ENCODE peak calls at places on chromosome 20, in ten cellular contexts. A, G, O, P, Q, C, W, D, L and Y are unnamed samples.
A peak's percentile ranks its signal among the peaks of the same experiment; 100 is the strongest.

GRCh38 chr20:47675190-47676142 is 109.8 kb downstream of the SULF2 start:
- DNase-seq in O (no peak), W (no peak), A (no peak), Q (no peak), L (no peak), G (no peak), C (no peak), P (no peak), D (no peak), Y (no peak)

GRCh38 chr20:62911701-62912280 is 14.5 kb downstream of the DIDO1 start:
- DNase-seq in O (no peak), W (no peak), D (no peak), A (no peak), C (no peak), L (no peak), Q (no peak), G (no peak), P (no peak), Y (no peak)

GRCh38 chr20:428658-429200 is 20.6 kb downstream of the RBCK1 start:
- DNase-seq in A (no peak), O (no peak), Q (no peak), P (no peak), D (no peak), C (no peak), G (no peak), W (no peak), L (no peak), Y (no peak)

GRCh38 chr20:32458061-32458836 is 100.1 kb downstream of the ASXL1 start:
- DNase-seq in O (peak; percentile 27), A (no peak), W (no peak), C (no peak), P (no peak), L (no peak), Q (peak; percentile 55), G (no peak), D (no peak), Y (no peak)

GRCh38 chr20:9269280-9269971 is 200.5 kb downstream of the PLCB4 start:
- DNase-seq in C (no peak), O (no peak), L (no peak), P (peak; percentile 71), D (no peak), W (peak; percentile 49), G (no peak), A (peak; percentile 60), Q (no peak), Y (no peak)

GRCh38 chr20:21338291-21338690 is 35.2 kb downstream of the XRN2 start:
- DNase-seq in W (no peak), L (no peak), O (no peak), D (no peak), A (no peak), C (no peak), G (no peak), P (no peak), Q (no peak), Y (no peak)

GRCh38 chr20:460707-461106 is 1.6 kb downstream of the TBC1D20 start:
- DNase-seq in Q (no peak), W (peak; percentile 55), A (peak; percentile 60), O (no peak), P (no peak), G (peak; percentile 35), L (peak; percentile 54), C (no peak), D (no peak), Y (no peak)

GRCh38 chr20:20711413-20711812 is 1.0 kb downstream of the RALGAPA2 start:
- DNase-seq in D (no peak), A (peak; percentile 3), P (no peak), Q (no peak), O (no peak), L (no peak), W (no peak), C (no peak), G (no peak), Y (no peak)

GRCh38 chr20:17933711-17934110 is 34.9 kb downstream of the SNX5 start:
- DNase-seq in Q (no peak), C (no peak), G (no peak), D (no peak), A (no peak), P (no peak), W (no peak), L (no peak), O (no peak), Y (no peak)

GRCh38 chr20:43765933-43766332 is 39.1 kb upstream of the GTSF1L start:
- DNase-seq in O (no peak), A (no peak), D (no peak), L (no peak), G (no peak), C (no peak), P (no peak), Q (no peak), W (no peak), Y (no peak)

GRCh38 chr20:14049111-14049510 is 53.8 kb downstream of the MACROD2 start:
- DNase-seq in A (no peak), C (no peak), D (no peak), G (no peak), W (no peak), Q (no peak), L (no peak), P (no peak), O (no peak), Y (no peak)

GRCh38 chr20:2752631-2753455 is 47.6 kb downstream of the CPXM1 start:
- DNase-seq in A (peak; percentile 70), P (peak; percentile 30), O (peak; percentile 71), G (peak; percentile 44), C (peak; percentile 62), D (peak; percentile 40), Q (peak; percentile 74), L (peak; percentile 81), W (peak; percentile 47), Y (peak; percentile 53)

GRCh38 chr20:54668271-54669053 is 193.1 kb downstream of the DOK5 start:
- DNase-seq in P (peak; percentile 5), L (peak; percentile 18), A (peak; percentile 45), O (peak; percentile 46), Q (peak; percentile 60), W (peak; percentile 28), G (peak; percentile 45), D (no peak), C (peak; percentile 49), Y (peak; percentile 25)

GRCh38 chr20:37335642-37336368 is 10.1 kb upstream of the SRC start:
- DNase-seq in A (peak; percentile 44), O (no peak), C (no peak), L (no peak), W (peak; percentile 39), G (no peak), P (peak; percentile 34), D (no peak), Q (no peak), Y (no peak)

GRCh38 chr20:7579888-7580287 is 360.4 kb downstream of the HAO1 start:
- DNase-seq in D (no peak), Q (no peak), W (no peak), G (peak; percentile 12), P (no peak), C (no peak), A (no peak), O (no peak), L (no peak), Y (no peak)

DNA sequence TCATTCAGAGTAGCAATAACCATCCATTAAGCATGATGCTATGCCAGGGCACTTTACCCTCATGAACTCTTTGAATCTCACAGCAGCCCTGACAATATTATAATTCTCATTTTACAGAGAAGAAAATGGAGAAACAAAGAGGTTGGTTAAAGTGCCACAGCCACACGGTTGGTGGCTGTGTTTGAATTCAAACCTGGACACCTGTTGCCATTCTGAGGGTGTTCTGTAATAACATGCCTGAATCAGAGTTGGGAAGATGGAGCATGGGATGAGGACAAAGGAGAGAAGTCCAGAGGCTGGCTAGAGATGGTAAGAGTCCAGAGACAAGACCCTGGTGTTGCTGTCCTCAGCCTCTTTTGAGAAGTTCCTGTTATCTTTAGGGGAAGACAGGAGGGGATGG is 127.7 kb downstream of the DHX35 start:
- DNase-seq in Q (no peak), G (no peak), C (no peak), L (no peak), O (no peak), W (no peak), D (no peak), P (no peak), A (no peak), Y (no peak)
- TF ChIP-seq CTCF in Q (no peak), G (no peak), C (no peak), L (no peak), O (no peak), W (no peak), D (no peak), P (no peak), A (no peak), Y (no peak)

GRCh38 chr20:50658804-50659380 is 32.5 kb downstream of the RIPOR3 start:
- DNase-seq in L (no peak), W (no peak), D (no peak), G (no peak), A (peak; percentile 58), C (no peak), P (no peak), Q (no peak), O (no peak), Y (no peak)
- TF ChIP-seq CTCF in L (no peak), W (no peak), D (peak; percentile 19), G (no peak), A (no peak), C (no peak), P (no peak), Q (no peak), O (no peak), Y (no peak)

DNA sequence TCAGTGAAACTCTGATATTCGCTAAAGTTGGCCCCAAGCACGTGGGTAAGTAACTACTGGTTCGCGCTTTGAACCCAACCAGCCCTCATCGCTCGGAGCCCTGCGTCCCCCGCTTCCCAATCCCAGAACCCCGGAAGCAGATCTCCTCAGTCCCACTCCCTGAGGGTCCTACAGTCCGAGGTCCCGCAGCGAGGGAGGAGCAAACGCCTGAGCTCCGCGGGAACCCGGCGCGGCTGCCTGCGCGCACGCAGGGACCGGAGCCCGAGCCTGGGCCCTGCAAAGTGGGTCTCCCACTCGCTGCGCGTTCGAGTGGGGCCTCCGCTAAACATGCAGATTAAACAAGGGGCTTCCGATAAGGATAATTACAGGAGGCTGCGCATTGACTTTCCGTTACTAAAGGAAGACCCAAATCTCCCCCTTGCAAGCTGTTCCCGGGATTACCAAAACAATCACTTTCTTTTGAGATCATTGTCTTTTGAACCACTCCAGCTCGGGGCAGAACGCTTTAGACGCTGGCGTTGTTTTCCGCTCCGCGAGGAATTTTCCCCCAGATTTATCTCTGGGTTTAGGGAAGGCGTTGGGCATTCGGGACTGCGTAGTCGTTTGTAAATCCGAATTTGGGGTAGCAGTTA is 1.3 kb upstream of the VSX1 start:
- DNase-seq in P (no peak), Q (no peak), C (no peak), L (no peak), W (no peak), A (peak; percentile 44), D (no peak), G (no peak), O (no peak), Y (no peak)
- TF ChIP-seq CTCF in P (no peak), Q (no peak), C (no peak), L (no peak), W (no peak), A (no peak), D (no peak), G (no peak), O (no peak), Y (no peak)

DNA sequence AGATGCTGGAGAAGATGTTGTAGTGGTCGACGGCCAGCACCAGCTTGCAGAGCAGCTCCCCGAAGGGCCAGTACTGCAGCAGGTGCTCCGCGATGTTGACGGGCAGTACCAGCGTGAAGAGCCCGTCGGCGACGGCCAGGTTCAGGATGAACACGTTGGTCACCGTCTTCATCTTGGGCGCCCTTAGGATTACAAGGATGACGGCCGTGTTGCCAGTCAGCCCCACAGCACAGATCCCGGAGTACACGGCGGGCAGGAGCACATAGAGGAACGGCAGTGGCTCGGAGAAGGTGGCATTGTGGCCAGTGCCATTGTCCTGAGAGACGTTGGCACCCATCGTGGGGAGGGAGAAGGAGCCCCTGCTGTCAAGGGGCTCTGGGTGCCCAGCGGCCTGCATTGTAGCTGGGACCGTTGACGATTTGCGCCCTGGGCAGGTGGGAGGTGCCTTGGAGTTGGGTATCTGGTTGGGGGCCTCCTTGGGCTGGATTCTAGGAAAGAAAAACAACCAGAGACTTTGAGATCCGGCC is 867 bp downstream of the NPBWR2 start:
- DNase-seq in Q (peak; percentile 11), D (peak; percentile 25), C (no peak), A (no peak), L (no peak), P (no peak), G (no peak), O (no peak), W (no peak), Y (no peak)
- TF ChIP-seq CTCF in Q (no peak), D (no peak), C (no peak), A (no peak), L (no peak), P (no peak), G (no peak), O (no peak), W (no peak), Y (no peak)